ENCODE peak calls at places on chromosomes 2 and 18, in six cellular contexts. O is hepatocyte, T is HCT116, L is heart left ventricle, W is ovary, X is breast epithelium. K is an unnamed sample. For H3K4me1, the result is how much of the 10 kb centered on the place peaks cover.

GRCh38 chr2:157786663-157787363 is 89.3 kb downstream of the ACVR1 start:
- DNase-seq in O (no peak), T (no peak), L (no peak), W (no peak), X (no peak), K (no peak)

GRCh38 chr18:56517761-56518160 is 120.6 kb downstream of the TXNL1 start:
- DNase-seq in O (no peak), T (no peak), L (no peak), W (no peak), X (no peak), K (no peak)

GRCh38 chr2:94725543-94725942 is 145.7 kb upstream of the TEKT4 start:
- DNase-seq in O (no peak), T (no peak), L (no peak), W (no peak), X (no peak), K (no peak)

GRCh38 chr2:127015106-127015910 is 91.6 kb downstream of the BIN1 start:
- DNase-seq in O (no peak), T (no peak), L (no peak), W (no peak), X (no peak), K (no peak)

GRCh38 chr2:29108225-29108624 is 7.0 kb upstream of the CLIP4 start:
- DNase-seq in O (peak), T (peak), L (no peak), W (no peak), X (no peak), K (no peak)

GRCh38 chr2:19124135-19124534 is 234.3 kb downstream of the OSR1 start:
- DNase-seq in O (no peak), T (no peak), L (no peak), W (no peak), X (no peak), K (no peak)

GRCh38 chr2:54240515-54241219 is 15.4 kb downstream of the TSPYL6 start:
- DNase-seq in O (no peak), T (no peak), L (no peak), W (peak), X (no peak), K (no peak)

GRCh38 chr2:119760237-119760807 is 600 bp downstream of the PTPN4 start:
- DNase-seq in O (no peak), T (no peak), L (no peak), W (no peak), X (peak), K (no peak)

GRCh38 chr2:227033471-227034148 is 130.4 kb downstream of the COL4A4 start:
- DNase-seq in O (peak), T (peak), L (no peak), W (no peak), X (no peak), K (no peak)

GRCh38 chr2:53334610-53335009 is 433.0 kb upstream of the CHAC2 start:
- DNase-seq in O (no peak), T (no peak), L (no peak), W (no peak), X (no peak), K (no peak)

GRCh38 chr18:73707035-73707434 is 440.6 kb downstream of the FBXO15 start:
- DNase-seq in O (no peak), T (no peak), L (no peak), W (no peak), X (no peak), K (no peak)

GRCh38 chr2:38277245-38278119 is 99.6 kb downstream of the ATL2 start:
- DNase-seq in O (peak), T (no peak), L (no peak), W (no peak), X (no peak), K (no peak)

GRCh38 chr2:38613126-38613848 is 10.6 kb upstream of the HNRNPLL start:
- DNase-seq in O (no peak), T (no peak), L (no peak), W (no peak), X (no peak), K (no peak)

GRCh38 chr2:18903750-18904149 is 314.4 kb upstream of the NT5C1B start:
- DNase-seq in O (no peak), T (no peak), L (no peak), W (no peak), X (no peak), K (no peak)

GRCh38 chr2:16462965-16463364 is 202.7 kb downstream of the CYRIA start:
- DNase-seq in O (no peak), T (no peak), L (no peak), W (no peak), X (no peak), K (no peak)

GRCh38 chr18:28767781-28768211 is 590.9 kb upstream of the CDH2 start:
- DNase-seq in O (no peak), T (no peak), L (no peak), W (no peak), X (no peak), K (no peak)

GRCh38 chr2:143422681-143423080 is 293.5 kb downstream of the ARHGAP15 start:
- DNase-seq in O (no peak), T (no peak), L (no peak), W (no peak), X (no peak), K (no peak)

GRCh38 chr2:194054262-194054767 is 1602.7 kb upstream of the SLC39A10 start:
- DNase-seq in O (no peak), T (no peak), L (no peak), W (no peak), X (no peak), K (no peak)

GRCh38 chr18:8966819-8967218 is 135.7 kb upstream of the NDUFV2 start:
- DNase-seq in O (no peak), T (no peak), L (no peak), W (no peak), X (no peak), K (no peak)

GRCh38 chr2:7010376-7010775 is 93.2 kb downstream of the RNF144A start:
- DNase-seq in O (peak), T (no peak), L (no peak), W (peak), X (no peak), K (no peak)

GRCh38 chr2:110955546-110955945 is 165.2 kb upstream of the BCL2L11 start:
- DNase-seq in O (no peak), T (no peak), L (no peak), W (no peak), X (no peak), K (no peak)

GRCh38 chr18:78878335-78878734 is 101.3 kb upstream of the SALL3 start:
- DNase-seq in O (no peak), T (no peak), L (no peak), W (no peak), X (no peak), K (no peak)

GRCh38 chr2:73291461-73292315 is 1.7 kb downstream of the EGR4 start:
- DNase-seq in O (no peak), T (no peak), L (no peak), W (no peak), X (no peak), K (peak)

GRCh38 chr2:229634574-229635185 is 79.7 kb downstream of the DNER start:
- DNase-seq in O (no peak), T (no peak), L (no peak), W (no peak), X (no peak), K (no peak)

GRCh38 chr2:158931577-158931976 is 36.9 kb upstream of the TANC1 start:
- DNase-seq in O (no peak), T (no peak), L (no peak), W (no peak), X (no peak), K (no peak)

GRCh38 chr2:486381-486780 is 190.8 kb downstream of the TMEM18 start:
- DNase-seq in O (no peak), T (no peak), L (no peak), W (no peak), X (no peak), K (no peak)

GRCh38 chr2:64854773-64855237 is 134.4 kb upstream of the SLC1A4 start:
- DNase-seq in O (no peak), T (no peak), L (no peak), W (peak), X (no peak), K (no peak)

GRCh38 chr2:83686863-83687262 is 772.2 kb downstream of the SUCLG1 start:
- DNase-seq in O (no peak), T (no peak), L (no peak), W (no peak), X (no peak), K (no peak)

GRCh38 chr2:234422895-234423505 is 73.9 kb downstream of the ARL4C start:
- DNase-seq in O (no peak), T (no peak), L (no peak), W (no peak), X (no peak), K (peak)

GRCh38 chr2:234496442-234496834 is 443 bp downstream of the ARL4C start:
- DNase-seq in O (peak), T (no peak), L (no peak), W (no peak), X (no peak), K (peak)

GRCh38 chr2:8543412-8544167 is 138.3 kb upstream of the ID2 start:
- DNase-seq in O (no peak), T (no peak), L (peak), W (peak), X (no peak), K (peak)

GRCh38 chr18:49342690-49343089 is 117.8 kb downstream of the DYM start:
- DNase-seq in O (no peak), T (no peak), L (no peak), W (no peak), X (no peak), K (no peak)

GRCh38 chr2:231710751-231711676 is 2.7 kb downstream of the PTMA start:
- DNase-seq in O (peak), T (no peak), L (peak), W (peak), X (no peak), K (peak)

GRCh38 chr2:120469486-120469885 is 123.5 kb downstream of the INHBB start:
- DNase-seq in O (no peak), T (no peak), L (no peak), W (peak), X (no peak), K (no peak)

GRCh38 chr2:188426121-188426520 is 134.4 kb downstream of the GULP1 start:
- DNase-seq in O (no peak), T (no peak), L (no peak), W (no peak), X (no peak), K (no peak)

GRCh38 chr18:48308755-48309154 is 100.4 kb downstream of the ZBTB7C start:
- DNase-seq in O (no peak), T (no peak), L (no peak), W (no peak), X (no peak), K (no peak)

GRCh38 chr2:12044857-12045256 is 298.4 kb downstream of the LPIN1 start:
- DNase-seq in O (no peak), T (no peak), L (no peak), W (no peak), X (no peak), K (peak)

GRCh38 chr2:154655499-154655898 is 43.0 kb upstream of the KCNJ3 start:
- DNase-seq in O (no peak), T (no peak), L (no peak), W (no peak), X (no peak), K (no peak)

DNA sequence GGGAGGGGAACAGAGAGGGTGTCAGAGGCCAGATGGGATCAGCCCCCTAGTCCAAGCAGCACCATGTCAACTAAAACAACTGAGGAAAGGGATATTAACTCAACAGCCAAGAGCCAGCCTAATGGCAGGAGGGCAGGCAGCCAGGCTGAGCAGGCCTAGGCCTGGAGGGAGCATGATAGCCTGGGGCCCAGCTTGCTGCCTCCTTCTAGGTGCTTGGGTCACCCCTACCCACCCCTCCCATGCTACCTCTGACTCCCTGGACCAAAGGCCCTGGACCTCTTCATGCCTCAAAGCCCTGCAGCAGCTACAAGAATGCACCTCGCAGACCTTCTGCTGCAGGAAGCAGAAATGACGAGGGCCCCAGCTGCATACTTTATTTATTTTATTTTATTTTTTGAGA is 22.1 kb upstream of the TNS1 start:
- DNase-seq in O (no peak), T (no peak), L (no peak), W (no peak), X (no peak), K (no peak)
- H3K4me1 ChIP-seq in O (under half), T (under half), L (under half), W (under half), X (under half), K (under half)

GRCh38 chr18:63152791-63153190 is 166.8 kb downstream of the BCL2 start:
- DNase-seq in O (no peak), T (no peak), L (no peak), W (no peak), X (no peak), K (no peak)
- H3K4me1 ChIP-seq in O (under half), T (under half), L (under half), W (under half), X (under half), K (half or more)

DNA sequence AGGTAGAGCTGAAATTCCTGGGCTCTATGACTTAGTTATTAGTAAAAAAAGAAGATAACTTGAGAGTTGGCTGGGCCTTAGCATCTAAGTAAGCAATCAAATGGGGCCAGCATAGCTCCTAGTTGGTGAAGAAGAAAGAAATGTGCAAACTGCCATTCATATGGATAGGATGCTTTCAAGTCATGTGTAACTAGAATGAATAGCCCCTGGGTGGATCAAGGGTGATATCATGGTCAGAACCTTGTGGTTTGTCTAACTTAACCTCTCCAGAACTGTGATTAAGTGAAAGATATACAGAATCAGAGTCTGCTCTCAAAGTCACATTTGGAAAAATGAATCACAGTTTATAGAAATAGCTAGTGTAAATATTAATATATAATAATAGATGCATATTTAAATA is 198.7 kb upstream of the DTNA start:
- DNase-seq in O (no peak), T (no peak), L (no peak), W (no peak), X (no peak), K (no peak)
- H3K4me1 ChIP-seq in O (under half), T (under half), L (under half), W (under half), X (under half), K (under half)

DNA sequence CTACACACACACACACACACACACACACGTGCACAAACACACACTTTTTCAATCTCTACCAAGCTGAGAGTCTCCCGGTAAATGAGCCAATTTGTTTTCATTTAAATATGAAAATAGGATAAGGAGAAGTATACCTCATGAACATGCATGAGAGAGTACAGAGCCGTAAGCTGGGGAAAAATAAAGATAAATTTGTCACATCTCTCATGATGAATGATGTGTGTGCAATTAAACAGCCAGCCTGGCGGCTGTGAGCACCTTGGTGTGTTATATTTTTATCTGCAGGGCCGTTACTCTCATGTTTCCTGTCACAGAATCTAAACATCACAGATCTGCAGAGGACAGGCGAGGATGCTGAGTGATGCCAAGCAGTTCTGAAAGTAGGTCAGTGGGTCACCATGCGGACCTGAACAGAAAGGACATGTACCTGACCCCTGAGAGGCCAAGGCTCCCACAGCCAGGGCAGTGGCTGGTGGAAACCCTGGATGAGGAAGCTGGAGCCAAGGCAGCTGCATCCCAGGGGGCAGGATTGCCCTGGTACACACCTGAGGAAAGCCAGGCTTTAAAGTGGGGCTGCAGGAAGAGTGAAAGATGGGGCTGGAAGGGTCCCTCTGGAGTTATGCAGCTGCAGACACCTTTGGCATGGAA is 65.0 kb downstream of the PDCL3 start:
- DNase-seq in O (no peak), T (no peak), L (no peak), W (no peak), X (no peak), K (no peak)
- H3K4me1 ChIP-seq in O (under half), T (under half), L (under half), W (under half), X (under half), K (under half)

GRCh38 chr2:239308696-239309397 is 92.0 kb downstream of the HDAC4 start:
- DNase-seq in O (peak), T (no peak), L (no peak), W (peak), X (peak), K (no peak)

GRCh38 chr2:239305771-239306170 is 95.0 kb downstream of the HDAC4 start:
- DNase-seq in O (no peak), T (no peak), L (no peak), W (peak), X (peak), K (no peak)

GRCh38 chr2:239307921-239308620 is 92.7 kb downstream of the HDAC4 start:
- DNase-seq in O (no peak), T (no peak), L (no peak), W (peak), X (peak), K (no peak)

GRCh38 chr2:239306274-239307220 is 94.3 kb downstream of the HDAC4 start:
- DNase-seq in O (no peak), T (no peak), L (no peak), W (peak), X (peak), K (no peak)

GRCh38 chr2:239307221-239307569 is 93.6 kb downstream of the HDAC4 start:
- DNase-seq in O (no peak), T (no peak), L (no peak), W (no peak), X (peak), K (no peak)
- H3K4me1 ChIP-seq in O (half or more), T (under half), L (under half), W (under half), X (under half), K (under half)

DNA sequence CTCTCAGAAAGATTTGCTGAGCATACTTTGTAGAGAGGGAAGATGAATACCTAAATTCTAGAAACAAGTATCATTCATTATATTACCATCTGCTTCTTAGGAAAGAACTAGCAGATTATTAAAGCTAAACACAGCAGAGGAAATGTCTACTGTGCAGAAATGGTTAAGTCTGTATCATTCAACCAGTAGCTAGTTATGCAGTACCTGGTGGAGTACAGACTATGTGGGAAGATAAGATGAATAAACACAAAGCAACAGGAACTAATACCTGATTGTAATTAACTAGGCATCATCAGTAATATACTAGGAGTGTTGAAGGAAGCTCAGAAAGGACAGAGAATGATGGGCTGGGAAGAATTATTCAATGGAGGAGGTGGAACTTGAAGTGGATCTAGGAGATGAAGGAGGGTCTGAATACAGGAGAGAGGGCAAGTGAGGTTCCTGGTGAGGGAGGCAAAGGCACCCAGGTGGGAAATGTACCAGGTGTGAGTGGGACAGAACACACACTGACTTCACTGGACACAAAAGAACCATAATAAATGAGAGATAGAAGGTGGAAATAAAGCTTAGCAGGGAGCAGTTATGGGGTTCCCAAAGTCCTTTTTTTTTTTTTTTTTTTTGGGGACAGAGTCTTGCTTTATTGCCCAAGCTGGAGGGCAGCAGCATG is 9.5 kb downstream of the WDFY1 start:
- DNase-seq in O (no peak), T (no peak), L (no peak), W (no peak), X (no peak), K (no peak)
- H3K4me1 ChIP-seq in O (under half), T (half or more), L (under half), W (under half), X (under half), K (under half)

GRCh38 chr2:20209373-20210109 is 15.4 kb downstream of the SDC1 start:
- DNase-seq in O (no peak), T (no peak), L (no peak), W (no peak), X (no peak), K (no peak)
- H3K4me1 ChIP-seq in O (half or more), T (under half), L (under half), W (under half), X (under half), K (under half)

GRCh38 chr2:217914078-217914477 is 88.7 kb downstream of the TNS1 start:
- DNase-seq in O (no peak), T (no peak), L (no peak), W (no peak), X (no peak), K (no peak)
- H3K4me1 ChIP-seq in O (under half), T (under half), L (half or more), W (half or more), X (under half), K (under half)